ENCODE peak calls at places on chromosomes 2 and 18, in six cellular contexts. M, Q, C, L, R and G are unnamed samples.

GRCh38 chr2:190563109-190563508 is 28.6 kb upstream of the NEMP2 start:
- DNase-seq in C (no peak), R (no peak), L (no peak), Q (no peak), M (no peak), G (no peak)

GRCh38 chr18:5058768-5059539 is 138.1 kb downstream of the AKAIN1 start:
- DNase-seq in Q (no peak), M (peak; percentile 41), R (no peak), L (no peak), C (peak; percentile 9), G (no peak)

GRCh38 chr2:11778923-11779757 is 32.7 kb downstream of the LPIN1 start:
- DNase-seq in L (peak; percentile 41), C (peak; percentile 38), R (peak; percentile 57), M (peak; percentile 88), Q (peak; percentile 51), G (no peak)

GRCh38 chr2:227871375-227871788 is at the start of gene DAW1:
- DNase-seq in Q (no peak), C (no peak), R (peak; percentile 77), M (peak; percentile 60), L (no peak), G (no peak)

GRCh38 chr2:23656597-23656973 is 270.3 kb downstream of the ATAD2B start:
- DNase-seq in L (no peak), M (no peak), C (no peak), Q (no peak), R (no peak), G (no peak)

GRCh38 chr18:12656671-12657047 is 1.2 kb downstream of the SPIRE1 start:
- DNase-seq in M (no peak), Q (no peak), L (no peak), R (no peak), C (no peak), G (no peak)

GRCh38 chr18:35695803-35696202 is 114.3 kb downstream of the GALNT1 start:
- DNase-seq in Q (no peak), R (no peak), M (no peak), C (no peak), L (no peak), G (no peak)

GRCh38 chr2:56230171-56230570 is 46.4 kb downstream of the CCDC85A start:
- DNase-seq in M (no peak), Q (no peak), L (no peak), C (no peak), R (no peak), G (no peak)

GRCh38 chr2:49255325-49256023 is 101.2 kb upstream of the FSHR start:
- DNase-seq in M (no peak), L (no peak), Q (no peak), C (no peak), R (no peak), G (no peak)

GRCh38 chr2:231527091-231527395 is 3.2 kb downstream of the NMUR1 start:
- DNase-seq in M (peak; percentile 17), L (no peak), C (no peak), R (no peak), Q (no peak), G (no peak)